ENCODE peak calls at places on chromosomes 6 and 20, in six cellular contexts. N is DND-41, U is psoas muscle, M is fibroblast of lung, W is tibial artery, Z is GM12878. P is an unnamed sample. For H3K27me3, the result is how much of the 10 kb centered on the place peaks cover.

GRCh38 chr20:50540620-50541605 is 30.7 kb downstream of the PTPN1 start:
- DNase-seq in N (no peak), U (no peak), M (peak), W (no peak), Z (no peak), P (peak)

GRCh38 chr20:53949319-53949839 is 121.0 kb downstream of the BCAS1 start:
- DNase-seq in N (peak), U (peak), M (peak), W (peak), Z (no peak), P (peak)

GRCh38 chr20:52179331-52180166 is 12.0 kb downstream of the ZFP64 start:
- DNase-seq in N (no peak), U (no peak), M (no peak), W (no peak), Z (peak), P (no peak)

GRCh38 chr6:15392182-15392581 is 146.3 kb downstream of the JARID2 start:
- DNase-seq in N (no peak), U (no peak), M (no peak), W (no peak), Z (no peak), P (no peak)

GRCh38 chr6:35573495-35574110 is 60.9 kb upstream of the TULP1 start:
- DNase-seq in N (no peak), U (no peak), M (no peak), W (no peak), Z (no peak), P (no peak)

GRCh38 chr20:36202891-36203338 is 33.4 kb upstream of the AAR2 start:
- DNase-seq in N (peak), U (peak), M (peak), W (peak), Z (no peak), P (peak)

GRCh38 chr6:118333772-118334171 is 214.3 kb upstream of the PLN start:
- DNase-seq in N (no peak), U (no peak), M (no peak), W (no peak), Z (no peak), P (no peak)

GRCh38 chr6:138240476-138241245 is 22.4 kb upstream of the PBOV1 start:
- DNase-seq in N (no peak), U (no peak), M (no peak), W (no peak), Z (no peak), P (no peak)

GRCh38 chr6:151240036-151240685 is 394 bp downstream of the AKAP12 start:
- DNase-seq in N (no peak), U (peak), M (peak), W (peak), Z (no peak), P (peak)

GRCh38 chr6:38482466-38482865 is 157.3 kb downstream of the BTBD9 start:
- DNase-seq in N (no peak), U (no peak), M (peak), W (no peak), Z (no peak), P (no peak)

GRCh38 chr6:68575765-68576439 is 59.2 kb upstream of the ADGRB3 start:
- DNase-seq in N (no peak), U (no peak), M (peak), W (no peak), Z (no peak), P (no peak)

GRCh38 chr6:40948598-40948997 is 90.4 kb downstream of the UNC5CL start:
- DNase-seq in N (no peak), U (no peak), M (peak), W (no peak), Z (no peak), P (no peak)

GRCh38 chr20:38579219-38579618 is 1.8 kb upstream of the ADIG start:
- DNase-seq in N (no peak), U (no peak), M (no peak), W (no peak), Z (no peak), P (no peak)

GRCh38 chr6:72861059-72861458 is 239.2 kb downstream of the KCNQ5 start:
- DNase-seq in N (no peak), U (no peak), M (no peak), W (no peak), Z (no peak), P (no peak)

GRCh38 chr6:142331075-142331551 is 29.3 kb downstream of the ADGRG6 start:
- DNase-seq in N (peak), U (no peak), M (peak), W (no peak), Z (no peak), P (no peak)

GRCh38 chr20:49398401-49399144 is 83.9 kb downstream of the KCNB1 start:
- DNase-seq in N (no peak), U (no peak), M (no peak), W (no peak), Z (no peak), P (no peak)

GRCh38 chr6:32327103-32327502 is 44.6 kb downstream of the TSBP1 start:
- DNase-seq in N (no peak), U (no peak), M (no peak), W (no peak), Z (peak), P (no peak)

GRCh38 chr20:577167-577791 is 32.8 kb downstream of the TCF15 start:
- DNase-seq in N (no peak), U (no peak), M (no peak), W (no peak), Z (no peak), P (no peak)

DNA sequence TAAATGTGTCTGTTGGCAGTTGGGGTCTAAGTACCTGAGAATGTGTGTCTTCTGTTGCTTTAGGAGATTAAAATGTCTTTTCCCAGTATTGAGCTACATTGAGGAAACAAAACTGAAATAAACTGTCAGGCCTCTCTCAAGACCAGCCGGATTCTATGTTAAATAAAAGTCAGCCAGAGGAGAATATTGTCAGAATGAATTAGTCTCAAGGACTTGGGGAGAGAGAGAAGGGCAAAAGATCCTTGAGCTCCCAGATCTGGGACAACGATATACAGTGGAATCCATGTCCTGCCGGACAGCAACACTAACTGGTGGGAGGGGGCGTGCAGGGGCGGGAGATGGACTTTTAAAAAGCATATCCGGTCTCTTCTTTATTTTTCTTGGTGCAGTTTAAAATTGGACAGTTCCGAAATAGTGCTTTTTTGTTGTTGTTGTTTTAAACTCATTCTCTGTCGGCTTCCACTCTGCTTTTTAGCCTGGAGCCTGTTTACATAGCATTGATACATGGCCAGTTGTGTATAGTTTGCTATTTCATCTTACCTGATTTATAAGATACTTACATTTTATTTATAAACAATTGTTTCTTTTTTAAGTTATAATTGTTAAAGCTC is 3.3 kb upstream of the TBX18 start:
- DNase-seq in N (no peak), U (no peak), M (no peak), W (no peak), Z (no peak), P (peak)
- H3K27me3 ChIP-seq in N (under half), U (under half), M (half or more), W (under half), Z (under half), P (under half)

GRCh38 chr20:1965520-1966278 is 28.2 kb downstream of the PDYN start:
- DNase-seq in N (peak), U (peak), M (peak), W (peak), Z (peak), P (peak)
- H3K4me3 ChIP-seq in N (no peak), U (peak), M (peak), W (no peak), Z (no peak), P (no peak)

GRCh38 chr20:44810391-44811149 is at the start of gene RIMS4:
- DNase-seq in N (no peak), U (no peak), M (no peak), W (no peak), Z (no peak), P (no peak)

GRCh38 chr20:44807684-44808056 is 2.7 kb downstream of the RIMS4 start:
- DNase-seq in N (no peak), U (no peak), M (no peak), W (no peak), Z (no peak), P (no peak)

GRCh38 chr20:44810061-44810390 is 320 bp downstream of the RIMS4 start:
- DNase-seq in N (no peak), U (no peak), M (no peak), W (no peak), Z (no peak), P (no peak)

GRCh38 chr20:44811150-44811685 is 872 bp upstream of the RIMS4 start:
- DNase-seq in N (no peak), U (no peak), M (no peak), W (no peak), Z (no peak), P (no peak)

DNA sequence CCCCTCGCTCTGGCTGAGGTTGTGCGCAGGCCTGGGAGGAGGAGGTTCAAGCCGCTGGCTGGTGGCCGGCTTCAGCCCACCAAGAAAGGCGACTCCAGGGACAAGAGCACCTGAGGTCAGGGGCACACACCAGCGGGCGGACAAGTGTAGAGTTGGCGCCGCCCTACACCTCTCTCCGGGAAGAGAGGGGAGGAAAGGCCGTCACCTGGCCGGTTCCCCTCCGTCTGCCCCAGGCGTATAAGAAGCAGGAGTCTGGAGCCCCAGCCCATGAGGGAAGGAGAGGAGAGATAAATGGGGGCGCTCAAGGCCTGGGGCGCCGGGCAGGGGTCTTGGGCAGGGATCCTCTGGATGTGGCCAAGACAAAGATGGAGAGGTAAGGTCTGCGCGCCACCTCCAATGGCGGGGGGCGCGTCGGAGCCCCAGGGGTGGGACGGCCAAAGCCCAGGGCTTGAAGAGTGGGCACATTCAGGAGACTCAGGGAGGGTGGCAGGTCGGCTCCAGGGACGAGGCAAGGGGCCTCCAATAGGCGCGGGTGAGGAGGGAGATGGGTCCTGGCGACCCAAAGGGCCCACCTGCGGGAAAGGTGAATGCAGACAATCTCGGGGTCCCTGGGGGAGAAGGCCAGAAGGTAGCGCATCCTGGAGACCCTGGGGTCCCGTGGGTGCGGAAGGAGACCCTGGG is 826 bp downstream of the RIMS4 start:
- DNase-seq in N (no peak), U (no peak), M (no peak), W (no peak), Z (no peak), P (no peak)
- H3K27me3 ChIP-seq in N (under half), U (under half), M (under half), W (under half), Z (under half), P (half or more)

DNA sequence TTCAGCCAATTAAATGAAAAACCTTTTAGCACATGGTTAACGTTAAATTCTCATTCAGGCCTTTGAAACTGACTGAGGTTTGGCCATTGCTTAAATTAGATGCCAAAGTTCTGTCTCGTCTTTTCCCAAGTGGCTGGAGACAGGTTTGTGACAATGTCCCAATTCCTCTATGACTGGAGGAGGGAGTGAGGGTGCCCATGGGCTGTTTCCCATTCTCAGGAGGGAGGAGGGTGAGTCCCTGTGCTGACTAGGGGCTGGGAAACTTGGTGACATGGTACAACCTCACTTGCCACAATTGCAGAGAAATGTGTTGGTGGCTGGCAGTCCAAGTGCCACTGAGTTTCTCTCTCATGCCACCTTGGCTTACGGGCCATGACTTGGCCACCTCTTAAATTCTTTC is 63.9 kb upstream of the ENPP5 start:
- DNase-seq in N (no peak), U (no peak), M (no peak), W (no peak), Z (no peak), P (no peak)
- H3K4me3 ChIP-seq in N (no peak), U (no peak), M (no peak), W (no peak), Z (no peak), P (no peak)

DNA sequence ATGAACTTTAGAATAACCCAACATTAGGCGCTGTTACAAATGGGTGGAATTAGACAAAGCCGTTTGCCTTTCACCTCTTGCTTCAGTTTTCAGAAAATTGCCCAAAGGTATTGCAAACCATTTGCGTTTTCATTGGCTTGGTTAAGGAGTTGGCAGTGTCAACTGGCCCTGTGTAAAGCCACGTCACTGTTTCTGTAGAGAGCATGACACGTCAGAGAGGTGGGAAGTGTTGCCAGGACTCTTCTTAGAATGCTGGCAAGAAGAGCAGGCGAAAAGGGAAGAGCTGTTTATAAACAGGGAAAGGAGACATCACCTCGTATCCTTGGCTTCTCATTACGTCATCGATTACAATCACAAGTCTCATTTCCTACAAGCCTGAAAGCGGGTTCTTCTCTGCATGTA is 4.3 kb upstream of the IRF4 start:
- DNase-seq in N (no peak), U (no peak), M (peak), W (no peak), Z (no peak), P (no peak)
- H3K27me3 ChIP-seq in N (under half), U (under half), M (under half), W (under half), Z (under half), P (half or more)

DNA sequence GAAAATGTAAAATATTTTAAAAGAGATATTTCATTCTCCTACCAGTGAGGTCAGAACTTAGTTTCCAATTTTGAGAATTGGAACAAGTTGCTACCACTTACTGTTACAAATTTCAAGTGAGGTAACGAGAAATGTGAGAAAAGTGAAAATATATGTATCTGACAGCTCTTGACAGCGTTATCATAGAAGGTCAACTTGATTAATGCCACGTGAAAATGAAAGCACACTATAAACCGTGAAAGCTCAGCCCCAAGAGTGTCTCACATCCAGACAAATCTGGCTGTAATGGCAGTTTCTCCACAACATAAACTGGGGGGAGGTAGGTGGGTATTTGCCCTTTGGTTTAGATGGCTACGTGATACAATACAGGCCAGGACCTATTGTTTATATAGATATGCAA is 13.9 kb downstream of the HDGFL1 start:
- DNase-seq in N (no peak), U (no peak), M (no peak), W (no peak), Z (no peak), P (no peak)
- H3K4me3 ChIP-seq in N (no peak), U (no peak), M (no peak), W (no peak), Z (no peak), P (no peak)

GRCh38 chr20:37408202-37408929 is 62.4 kb downstream of the SRC start:
- DNase-seq in N (no peak), U (no peak), M (no peak), W (no peak), Z (no peak), P (no peak)
- H3K27me3 ChIP-seq in N (under half), U (under half), M (under half), W (under half), Z (under half), P (under half)

P was measured in SJSA1.